ENCODE peak calls at places on chromosomes 13 and 19, in five cellular contexts. H is head of caudate nucleus; W is stimulated activated CD4-positive, alpha-beta T cell treated with anti-CD3 and anti-CD28 coated beads, Interleukin-15, amount 100 ng/mL, for 1 hour; O is BJ; I is globus pallidus. N is an unnamed sample.

GRCh38 chr19:48798937-48799336 is 11.9 kb downstream of the BCAT2 start:
- DNase-seq in H (no peak), W (no peak), O (no peak), I (no peak), N (no peak)

GRCh38 chr19:38551450-38551813 is 66.3 kb downstream of the MAP4K1 start:
- DNase-seq in H (no peak), W (no peak), O (no peak), I (no peak), N (no peak)

GRCh38 chr19:7679017-7679720 is 1.5 kb upstream of the TRAPPC5 start:
- DNase-seq in H (peak), W (peak), O (no peak), I (no peak), N (peak)

GRCh38 chr19:39401549-39402416 is 4.9 kb upstream of the ZFP36 start:
- DNase-seq in H (peak), W (peak), O (no peak), I (no peak), N (peak)

GRCh38 chr13:33433316-33433715 is 147.8 kb upstream of the STARD13 start:
- DNase-seq in H (no peak), W (no peak), O (no peak), I (no peak), N (no peak)

GRCh38 chr13:108929532-108929931 is 300.1 kb downstream of the MYO16 start:
- DNase-seq in H (no peak), W (no peak), O (no peak), I (no peak), N (no peak)

GRCh38 chr13:76903544-76904162 is 17.4 kb upstream of the KCTD12 start:
- DNase-seq in H (peak), W (peak), O (no peak), I (peak), N (peak)

GRCh38 chr19:2627319-2627829 is 75.1 kb downstream of the GNG7 start:
- DNase-seq in H (peak), W (no peak), O (peak), I (peak), N (no peak)

GRCh38 chr19:56273563-56274117 is 1.1 kb downstream of the EDDM13 start:
- DNase-seq in H (no peak), W (no peak), O (no peak), I (no peak), N (no peak)

GRCh38 chr19:32866564-32867265 is 2.9 kb downstream of the SLC7A9 start:
- DNase-seq in H (no peak), W (no peak), O (no peak), I (no peak), N (no peak)

GRCh38 chr19:1513492-1514294 is 874 bp upstream of the ADAMTSL5 start:
- DNase-seq in H (no peak), W (peak), O (no peak), I (no peak), N (no peak)

GRCh38 chr13:84446972-84447700 is 564.9 kb upstream of the SLITRK1 start:
- DNase-seq in H (no peak), W (no peak), O (no peak), I (no peak), N (no peak)

GRCh38 chr13:89750371-89750770 is 1597.1 kb upstream of the MIR17HG start:
- DNase-seq in H (no peak), W (no peak), O (no peak), I (no peak), N (no peak)

GRCh38 chr19:47350599-47350998 is 1.5 kb downstream of the DHX34 start:
- DNase-seq in H (no peak), W (no peak), O (no peak), I (no peak), N (no peak)

GRCh38 chr19:18063463-18063862 is 23.3 kb downstream of the IL12RB1 start:
- DNase-seq in H (no peak), W (peak), O (no peak), I (no peak), N (peak)

GRCh38 chr19:50432658-50433057 is at the start of gene MYBPC2:
- DNase-seq in H (no peak), W (no peak), O (no peak), I (no peak), N (no peak)

GRCh38 chr19:5150331-5150901 is 181.5 kb downstream of the KDM4B start:
- DNase-seq in H (no peak), W (no peak), O (no peak), I (no peak), N (no peak)

GRCh38 chr13:113345486-113345885 is 18.4 kb downstream of the GRTP1 start:
- DNase-seq in H (no peak), W (no peak), O (no peak), I (no peak), N (no peak)

GRCh38 chr13:110916671-110917142 is 1.8 kb upstream of the ANKRD10 start:
- DNase-seq in H (no peak), W (no peak), O (peak), I (no peak), N (no peak)

GRCh38 chr19:55340144-55340783 is 588 bp downstream of the KMT5C start:
- DNase-seq in H (no peak), W (no peak), O (no peak), I (no peak), N (no peak)

N was measured in G401.